ENCODE peak calls at places on chromosomes 2 and 18, in seven cellular contexts. One of them, this sample, is unnamed.
A peak's percentile ranks its signal among the peaks of the same experiment; 100 is the strongest.

GRCh38 chr2:98148968-98149697 is 62.2 kb downstream of the VWA3B start:
- DNase-seq in heart left ventricle: no peak
- DNase-seq in left ventricle myocardium inferior: no peak
- DNase-seq in fibroblast of mammary gland: peak; percentile 62
- DNase-seq in ovary: peak; percentile 51
- DNase-seq in RWPE1: peak; percentile 31
- DNase-seq in adrenal gland: peak; percentile 53
- DNase-seq in this sample: no peak

GRCh38 chr18:2715990-2716389 is 60.5 kb downstream of the SMCHD1 start:
- DNase-seq in left ventricle myocardium inferior: no peak
- DNase-seq in adrenal gland: no peak
- DNase-seq in heart left ventricle: no peak
- DNase-seq in fibroblast of mammary gland: peak; percentile 24
- DNase-seq in RWPE1: no peak
- DNase-seq in ovary: no peak
- DNase-seq in this sample: no peak

GRCh38 chr2:169001116-169001815 is 29.9 kb downstream of the ABCB11 start:
- DNase-seq in heart left ventricle: no peak
- DNase-seq in ovary: no peak
- DNase-seq in adrenal gland: no peak
- DNase-seq in fibroblast of mammary gland: peak; percentile 13
- DNase-seq in left ventricle myocardium inferior: no peak
- DNase-seq in RWPE1: no peak
- DNase-seq in this sample: no peak

GRCh38 chr2:148031152-148031551 is 10.3 kb downstream of the MBD5 start:
- DNase-seq in fibroblast of mammary gland: no peak
- DNase-seq in left ventricle myocardium inferior: no peak
- DNase-seq in adrenal gland: no peak
- DNase-seq in RWPE1: no peak
- DNase-seq in ovary: no peak
- DNase-seq in heart left ventricle: no peak
- DNase-seq in this sample: no peak

GRCh38 chr18:12820526-12820925 is 63.5 kb downstream of the PTPN2 start:
- DNase-seq in ovary: no peak
- DNase-seq in heart left ventricle: no peak
- DNase-seq in adrenal gland: no peak
- DNase-seq in left ventricle myocardium inferior: no peak
- DNase-seq in RWPE1: no peak
- DNase-seq in fibroblast of mammary gland: no peak
- DNase-seq in this sample: no peak

GRCh38 chr2:69564604-69565003 is 78.9 kb downstream of the AAK1 start:
- DNase-seq in fibroblast of mammary gland: no peak
- DNase-seq in adrenal gland: no peak
- DNase-seq in RWPE1: no peak
- DNase-seq in left ventricle myocardium inferior: no peak
- DNase-seq in ovary: no peak
- DNase-seq in heart left ventricle: no peak
- DNase-seq in this sample: no peak

GRCh38 chr2:101790856-101791255 is 93.3 kb downstream of the MAP4K4 start:
- DNase-seq in fibroblast of mammary gland: peak; percentile 96
- DNase-seq in left ventricle myocardium inferior: no peak
- DNase-seq in heart left ventricle: no peak
- DNase-seq in adrenal gland: no peak
- DNase-seq in ovary: peak; percentile 59
- DNase-seq in RWPE1: no peak
- DNase-seq in this sample: no peak

GRCh38 chr2:67260348-67261277 is 136.5 kb upstream of the ETAA1 start:
- DNase-seq in ovary: peak; percentile 85
- DNase-seq in heart left ventricle: peak; percentile 57
- DNase-seq in adrenal gland: peak; percentile 16
- DNase-seq in fibroblast of mammary gland: peak; percentile 99
- DNase-seq in left ventricle myocardium inferior: peak; percentile 65
- DNase-seq in RWPE1: peak; percentile 21
- DNase-seq in this sample: peak; percentile 91

GRCh38 chr2:135800513-135801460 is 36.2 kb downstream of the LCT start:
- DNase-seq in heart left ventricle: no peak
- DNase-seq in adrenal gland: no peak
- DNase-seq in ovary: no peak
- DNase-seq in RWPE1: no peak
- DNase-seq in left ventricle myocardium inferior: no peak
- DNase-seq in fibroblast of mammary gland: no peak
- DNase-seq in this sample: no peak

GRCh38 chr2:202109737-202110184 is 36.7 kb downstream of the KIAA2012 start:
- DNase-seq in fibroblast of mammary gland: peak; percentile 88
- DNase-seq in RWPE1: no peak
- DNase-seq in heart left ventricle: no peak
- DNase-seq in left ventricle myocardium inferior: peak; percentile 22
- DNase-seq in adrenal gland: no peak
- DNase-seq in ovary: peak; percentile 52
- DNase-seq in this sample: no peak

GRCh38 chr2:32553829-32554432 is 73.9 kb upstream of the TTC27 start:
- DNase-seq in fibroblast of mammary gland: peak; percentile 60
- DNase-seq in RWPE1: peak; percentile 44
- DNase-seq in ovary: no peak
- DNase-seq in heart left ventricle: no peak
- DNase-seq in adrenal gland: no peak
- DNase-seq in left ventricle myocardium inferior: no peak
- DNase-seq in this sample: peak; percentile 5

GRCh38 chr2:135473567-135473966 is 57.5 kb downstream of the ZRANB3 start:
- DNase-seq in adrenal gland: peak; percentile 21
- DNase-seq in left ventricle myocardium inferior: no peak
- DNase-seq in RWPE1: peak; percentile 24
- DNase-seq in ovary: no peak
- DNase-seq in heart left ventricle: no peak
- DNase-seq in fibroblast of mammary gland: peak; percentile 17
- DNase-seq in this sample: no peak

DNA sequence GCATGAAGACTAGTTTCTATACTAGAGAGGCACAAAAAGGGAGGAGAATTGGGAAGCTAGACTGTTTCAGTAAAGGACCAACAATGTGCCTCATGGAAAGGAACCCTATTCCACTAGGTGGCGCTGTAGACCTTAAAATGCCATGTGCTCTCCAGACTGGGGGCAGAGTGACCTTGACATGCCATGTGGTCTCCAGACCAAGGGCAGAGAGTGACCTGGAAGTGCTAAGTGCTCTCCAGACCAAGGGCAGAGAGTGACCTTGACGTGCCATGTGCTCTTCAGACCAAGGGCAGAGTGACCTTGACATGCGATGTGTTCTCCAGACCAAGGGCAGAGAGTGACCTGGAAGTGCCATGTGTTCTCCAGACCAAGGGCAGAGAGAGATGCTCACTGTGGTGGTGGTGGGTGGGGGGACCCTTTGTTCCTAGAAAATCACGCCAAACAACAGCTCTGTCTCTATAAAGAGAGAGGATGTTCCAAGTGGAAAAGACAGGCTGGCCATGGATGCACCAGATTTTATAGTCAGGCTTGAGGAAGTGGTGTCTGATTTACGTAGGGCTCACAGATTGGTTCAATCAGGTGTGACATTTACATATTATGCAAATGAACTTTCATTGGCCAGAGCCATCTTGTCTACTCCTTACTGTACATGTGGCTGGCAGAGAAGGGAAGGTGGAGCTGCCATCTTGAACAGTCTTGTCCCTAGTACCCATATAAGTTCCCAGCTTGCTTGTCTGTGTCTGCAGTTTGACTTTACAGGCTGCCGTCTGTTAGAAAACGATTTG is 344.0 kb upstream of the DDX18 start:
- DNase-seq in left ventricle myocardium inferior: no peak
- DNase-seq in adrenal gland: peak; percentile 42
- DNase-seq in fibroblast of mammary gland: peak; percentile 2
- DNase-seq in heart left ventricle: no peak
- DNase-seq in ovary: no peak
- DNase-seq in RWPE1: peak; percentile 4
- DNase-seq in this sample: no peak
- TF ChIP-seq CTCF in left ventricle myocardium inferior: peak; percentile 56
- TF ChIP-seq CTCF in adrenal gland: no peak
- TF ChIP-seq CTCF in fibroblast of mammary gland: no peak
- TF ChIP-seq CTCF in heart left ventricle: peak; percentile 52
- TF ChIP-seq CTCF in ovary: no peak
- TF ChIP-seq CTCF in RWPE1: peak; percentile 30
- TF ChIP-seq CTCF in this sample: peak; percentile 47

GRCh38 chr2:239363946-239364637 is 36.7 kb downstream of the HDAC4 start:
- DNase-seq in adrenal gland: peak; percentile 10
- DNase-seq in RWPE1: no peak
- DNase-seq in heart left ventricle: no peak
- DNase-seq in left ventricle myocardium inferior: no peak
- DNase-seq in fibroblast of mammary gland: no peak
- DNase-seq in ovary: peak; percentile 11
- DNase-seq in this sample: no peak
- TF ChIP-seq CTCF in adrenal gland: no peak
- TF ChIP-seq CTCF in RWPE1: no peak
- TF ChIP-seq CTCF in heart left ventricle: no peak
- TF ChIP-seq CTCF in left ventricle myocardium inferior: no peak
- TF ChIP-seq CTCF in fibroblast of mammary gland: no peak
- TF ChIP-seq CTCF in ovary: no peak
- TF ChIP-seq CTCF in this sample: no peak

DNA sequence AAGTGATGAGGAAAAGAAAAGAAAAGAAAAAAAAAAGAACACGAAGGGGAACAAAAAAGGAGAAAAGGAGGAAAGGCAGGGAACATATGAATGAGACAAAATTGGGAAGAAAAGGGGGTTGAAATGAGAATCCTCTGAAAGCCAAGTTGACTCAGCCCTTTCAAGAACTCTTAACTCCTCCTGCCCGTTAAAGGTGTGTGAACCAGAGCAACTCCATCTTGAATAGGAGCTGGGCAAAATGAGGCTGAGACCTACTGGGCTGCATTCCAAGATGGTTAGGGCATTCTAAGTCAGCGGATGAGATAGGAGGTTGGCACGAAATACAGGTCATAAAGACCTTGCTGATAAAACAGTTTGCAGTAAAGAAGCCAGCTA is 4.0 kb upstream of the POLE4 start:
- DNase-seq in fibroblast of mammary gland: no peak
- DNase-seq in heart left ventricle: no peak
- DNase-seq in left ventricle myocardium inferior: no peak
- DNase-seq in RWPE1: no peak
- DNase-seq in ovary: no peak
- DNase-seq in adrenal gland: peak; percentile 23
- DNase-seq in this sample: no peak
- TF ChIP-seq CTCF in fibroblast of mammary gland: no peak
- TF ChIP-seq CTCF in heart left ventricle: no peak
- TF ChIP-seq CTCF in left ventricle myocardium inferior: no peak
- TF ChIP-seq CTCF in RWPE1: no peak
- TF ChIP-seq CTCF in ovary: no peak
- TF ChIP-seq CTCF in adrenal gland: no peak
- TF ChIP-seq CTCF in this sample: no peak

DNA sequence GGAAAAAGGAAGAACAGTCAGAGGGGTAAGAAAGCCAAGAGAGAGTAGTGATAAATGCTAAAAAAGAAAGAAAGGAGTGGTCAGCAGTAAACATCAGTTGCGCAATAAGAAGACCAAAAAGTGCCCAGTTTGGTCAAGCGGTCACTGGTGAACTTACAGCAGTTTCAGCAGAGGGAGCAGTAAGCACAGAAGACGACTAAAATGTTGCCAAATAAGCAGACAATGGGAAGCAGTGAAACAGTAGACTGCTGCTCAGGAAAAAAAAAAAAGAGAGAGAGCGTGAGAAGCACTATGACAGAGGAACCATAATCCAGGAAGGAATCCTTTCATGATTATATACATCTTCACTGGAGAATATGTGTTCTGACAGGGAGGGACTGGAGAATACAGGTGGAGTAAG is 45.8 kb downstream of the DNAJC10 start:
- DNase-seq in heart left ventricle: no peak
- DNase-seq in RWPE1: no peak
- DNase-seq in ovary: peak; percentile 55
- DNase-seq in left ventricle myocardium inferior: no peak
- DNase-seq in fibroblast of mammary gland: peak; percentile 75
- DNase-seq in adrenal gland: no peak
- DNase-seq in this sample: no peak
- TF ChIP-seq CTCF in heart left ventricle: no peak
- TF ChIP-seq CTCF in RWPE1: no peak
- TF ChIP-seq CTCF in ovary: no peak
- TF ChIP-seq CTCF in left ventricle myocardium inferior: peak; percentile 37
- TF ChIP-seq CTCF in fibroblast of mammary gland: peak; percentile 21
- TF ChIP-seq CTCF in adrenal gland: peak; percentile 14
- TF ChIP-seq CTCF in this sample: no peak

GRCh38 chr2:227748079-227748478 is 2.4 kb downstream of the SCYGR8 start:
- DNase-seq in adrenal gland: no peak
- DNase-seq in RWPE1: no peak
- DNase-seq in ovary: no peak
- DNase-seq in left ventricle myocardium inferior: no peak
- DNase-seq in fibroblast of mammary gland: peak; percentile 12
- DNase-seq in heart left ventricle: no peak
- DNase-seq in this sample: no peak
- TF ChIP-seq CTCF in adrenal gland: no peak
- TF ChIP-seq CTCF in RWPE1: no peak
- TF ChIP-seq CTCF in ovary: no peak
- TF ChIP-seq CTCF in left ventricle myocardium inferior: no peak
- TF ChIP-seq CTCF in fibroblast of mammary gland: peak; percentile 40
- TF ChIP-seq CTCF in heart left ventricle: no peak
- TF ChIP-seq CTCF in this sample: peak; percentile 51

DNA sequence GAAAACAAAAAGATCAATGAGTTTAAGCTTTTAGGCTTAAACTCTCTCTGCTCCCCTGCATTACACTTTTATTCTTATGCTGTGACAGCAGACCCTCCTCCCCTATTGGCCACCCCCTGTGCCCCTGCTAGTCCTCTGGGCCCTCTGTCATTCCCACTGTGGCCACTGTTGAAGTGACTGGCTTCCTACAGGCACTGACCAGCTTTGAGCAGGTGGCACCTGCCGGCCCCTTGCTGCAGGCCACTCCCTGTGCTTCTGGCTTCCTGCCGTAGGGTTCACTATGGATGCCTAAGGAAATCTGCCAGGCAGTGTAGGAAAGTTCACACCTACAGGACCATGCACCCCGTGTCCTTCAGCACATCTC is 156.5 kb upstream of the L3MBTL4 start:
- DNase-seq in fibroblast of mammary gland: no peak
- DNase-seq in ovary: no peak
- DNase-seq in left ventricle myocardium inferior: no peak
- DNase-seq in RWPE1: no peak
- DNase-seq in heart left ventricle: no peak
- DNase-seq in adrenal gland: no peak
- DNase-seq in this sample: no peak
- TF ChIP-seq CTCF in fibroblast of mammary gland: no peak
- TF ChIP-seq CTCF in ovary: no peak
- TF ChIP-seq CTCF in left ventricle myocardium inferior: no peak
- TF ChIP-seq CTCF in RWPE1: no peak
- TF ChIP-seq CTCF in heart left ventricle: no peak
- TF ChIP-seq CTCF in adrenal gland: no peak
- TF ChIP-seq CTCF in this sample: no peak